ENCODE peak calls at places on chromosome 13, in five cellular contexts. M, D, O, K and C are unnamed samples.

GRCh38 chr13:88887045-88887662 is 1216.0 kb downstream of the SLITRK5 start:
- DNase-seq in M (no peak), D (no peak), O (no peak), K (no peak), C (peak)

GRCh38 chr13:36783883-36784282 is 35.1 kb upstream of the RFXAP start:
- DNase-seq in M (no peak), D (no peak), O (no peak), K (no peak), C (no peak)

GRCh38 chr13:70568571-70568970 is 460.3 kb upstream of the KLHL1 start:
- DNase-seq in D (no peak), K (peak), O (no peak), M (peak), C (peak)

GRCh38 chr13:112350300-112350699 is 25.9 kb upstream of the SPACA7 start:
- DNase-seq in M (no peak), K (no peak), D (no peak), O (no peak), C (no peak)

GRCh38 chr13:109790071-109790470 is 3.7 kb upstream of the IRS2 start:
- DNase-seq in O (no peak), M (no peak), D (no peak), K (no peak), C (peak)

GRCh38 chr13:73850104-73850898 is 283.9 kb downstream of the KLF12 start:
- DNase-seq in D (no peak), O (no peak), M (no peak), K (no peak), C (no peak)

GRCh38 chr13:75803175-75803611 is 167.1 kb downstream of the LMO7 start:
- DNase-seq in K (peak), O (no peak), D (no peak), M (no peak), C (no peak)

GRCh38 chr13:92613921-92614320 is 612.7 kb upstream of the GPC6 start:
- DNase-seq in K (no peak), M (no peak), D (no peak), O (no peak), C (no peak)

GRCh38 chr13:40596484-40596883 is 70.0 kb downstream of the FOXO1 start:
- DNase-seq in O (no peak), D (peak), K (no peak), M (no peak), C (no peak)

GRCh38 chr13:50812242-50812641 is 31.2 kb downstream of the DLEU7 start:
- DNase-seq in O (no peak), K (no peak), M (no peak), D (no peak), C (peak)

GRCh38 chr13:72304121-72304745 is 423.2 kb downstream of the MZT1 start:
- DNase-seq in D (no peak), M (no peak), O (no peak), K (no peak), C (no peak)

GRCh38 chr13:49932066-49932465 is 4.1 kb downstream of the SPRYD7 start:
- DNase-seq in O (no peak), M (no peak), D (no peak), K (no peak), C (no peak)

GRCh38 chr13:104782741-104783140 is 1716.5 kb upstream of the SLC10A2 start:
- DNase-seq in O (no peak), K (no peak), M (no peak), D (no peak), C (no peak)

GRCh38 chr13:113742000-113742441 is 17.0 kb upstream of the TMEM255B start:
- DNase-seq in O (peak), D (no peak), M (peak), K (peak), C (peak)

GRCh38 chr13:101417043-101417406 is 717 bp upstream of the NALCN start:
- DNase-seq in D (no peak), O (no peak), M (no peak), K (no peak), C (no peak)

GRCh38 chr13:50162567-50162966 is 147.3 kb downstream of the KCNRG start:
- DNase-seq in D (no peak), K (no peak), M (no peak), O (no peak), C (no peak)

GRCh38 chr13:110116072-110116487 is 190.9 kb downstream of the COL4A1 start:
- DNase-seq in K (peak), D (peak), M (peak), O (peak), C (peak)

GRCh38 chr13:36788276-36788675 is 30.7 kb upstream of the RFXAP start:
- DNase-seq in K (no peak), D (no peak), M (no peak), O (no peak), C (no peak)

GRCh38 chr13:95588134-95588533 is 35.6 kb downstream of the CLDN10 start:
- DNase-seq in D (no peak), K (no peak), M (no peak), O (no peak), C (no peak)